ENCODE peak calls at places on chromosomes 16 and 17, in nine cellular contexts. M is MM.1S; X is GM13976; G is CD4-positive, alpha-beta T cell; H is AG10803; V is NB4; B is GM12865; O is heart left ventricle; J is testis. E is an unnamed sample.

GRCh38 chr16:55434000-55434399 is 45.0 kb upstream of the MMP2 start:
- DNase-seq in M (no peak), X (no peak), G (no peak), H (no peak), V (no peak), B (no peak), O (no peak), J (no peak), E (no peak)

GRCh38 chr16:11359370-11359769 is 14.1 kb downstream of the RMI2 start:
- DNase-seq in M (no peak), X (no peak), G (no peak), H (peak), V (no peak), B (no peak), O (no peak), J (no peak), E (peak)

GRCh38 chr17:47244697-47245096 is 8.9 kb upstream of the ITGB3 start:
- DNase-seq in M (no peak), X (no peak), G (no peak), H (no peak), V (no peak), B (no peak), O (no peak), J (no peak), E (no peak)

GRCh38 chr16:88941051-88941932 is 35.7 kb downstream of the CBFA2T3 start:
- DNase-seq in M (no peak), X (peak), G (no peak), H (no peak), V (peak), B (peak), O (peak), J (no peak), E (no peak)

GRCh38 chr17:33154869-33155455 is 138.1 kb downstream of the ASIC2 start:
- DNase-seq in M (no peak), X (no peak), G (no peak), H (no peak), V (no peak), B (no peak), O (no peak), J (no peak), E (no peak)

GRCh38 chr17:69581061-69581955 is 166.8 kb downstream of the MAP2K6 start:
- DNase-seq in M (peak), X (peak), G (no peak), H (no peak), V (no peak), B (peak), O (peak), J (no peak), E (no peak)

GRCh38 chr17:13962716-13963115 is 106.6 kb upstream of the COX10 start:
- DNase-seq in M (peak), X (no peak), G (no peak), H (no peak), V (no peak), B (no peak), O (no peak), J (no peak), E (no peak)

GRCh38 chr17:62750502-62751349 is 57.4 kb downstream of the MARCHF10 start:
- DNase-seq in M (no peak), X (no peak), G (no peak), H (no peak), V (no peak), B (no peak), O (no peak), J (no peak), E (peak)

GRCh38 chr16:50836121-50836541 is 94.2 kb downstream of the CYLD start:
- DNase-seq in M (no peak), X (no peak), G (no peak), H (no peak), V (no peak), B (no peak), O (no peak), J (no peak), E (no peak)

GRCh38 chr17:78180083-78180482 is 6.8 kb downstream of the TK1 start:
- DNase-seq in M (peak), X (no peak), G (no peak), H (no peak), V (no peak), B (no peak), O (no peak), J (no peak), E (no peak)

GRCh38 chr17:47690121-47690520 is 3.8 kb upstream of the TBKBP1 start:
- DNase-seq in M (no peak), X (no peak), G (no peak), H (no peak), V (no peak), B (no peak), O (no peak), J (no peak), E (no peak)

GRCh38 chr17:72477529-72477928 is 356.7 kb downstream of the SOX9 start:
- DNase-seq in M (no peak), X (no peak), G (no peak), H (no peak), V (no peak), B (no peak), O (no peak), J (no peak), E (peak)

GRCh38 chr17:34370997-34371395 is 8.0 kb upstream of the CCL1 start:
- DNase-seq in M (peak), X (no peak), G (no peak), H (no peak), V (peak), B (peak), O (no peak), J (no peak), E (peak)

GRCh38 chr17:57899822-57900221 is 50.0 kb upstream of the MRPS23 start:
- DNase-seq in M (no peak), X (no peak), G (no peak), H (no peak), V (peak), B (peak), O (no peak), J (no peak), E (no peak)

GRCh38 chr16:67961551-67961957 is 6.9 kb downstream of the SLC12A4 start:
- DNase-seq in M (no peak), X (no peak), G (no peak), H (no peak), V (no peak), B (no peak), O (peak), J (no peak), E (peak)

GRCh38 chr16:67013238-67013822 is 15.6 kb upstream of the CBFB start:
- DNase-seq in M (no peak), X (peak), G (no peak), H (no peak), V (peak), B (no peak), O (peak), J (no peak), E (no peak)

GRCh38 chr16:30557950-30558788 is at the start of gene ZNF764:
- DNase-seq in M (peak), X (peak), G (peak), H (peak), V (peak), B (peak), O (peak), J (peak), E (peak)

GRCh38 chr16:86664518-86665318 is 86.4 kb downstream of the FOXL1 start:
- DNase-seq in M (no peak), X (no peak), G (no peak), H (peak), V (peak), B (peak), O (no peak), J (no peak), E (peak)

GRCh38 chr17:58244958-58245357 is 6.6 kb downstream of the LPO start:
- DNase-seq in M (no peak), X (no peak), G (no peak), H (no peak), V (no peak), B (no peak), O (no peak), J (no peak), E (no peak)

GRCh38 chr17:78137392-78138203 is 7.0 kb downstream of the TMC8 start:
- DNase-seq in M (peak), X (no peak), G (peak), H (no peak), V (peak), B (peak), O (no peak), J (no peak), E (no peak)

GRCh38 chr17:17789410-17789809 is 47.4 kb downstream of the SREBF1 start:
- DNase-seq in M (no peak), X (no peak), G (no peak), H (no peak), V (no peak), B (no peak), O (no peak), J (no peak), E (no peak)

GRCh38 chr16:87757841-87758426 is 7.9 kb downstream of the KLHDC4 start:
- DNase-seq in M (no peak), X (no peak), G (no peak), H (no peak), V (no peak), B (no peak), O (no peak), J (no peak), E (peak)

GRCh38 chr16:15581127-15581815 is 61.7 kb downstream of the MARF1 start:
- DNase-seq in M (no peak), X (no peak), G (no peak), H (no peak), V (peak), B (no peak), O (no peak), J (no peak), E (no peak)

GRCh38 chr16:81610144-81610842 is 165.7 kb downstream of the CMIP start:
- DNase-seq in M (no peak), X (no peak), G (no peak), H (peak), V (no peak), B (no peak), O (peak), J (peak), E (peak)

GRCh38 chr17:33234233-33234632 is 58.9 kb downstream of the ASIC2 start:
- DNase-seq in M (no peak), X (no peak), G (no peak), H (no peak), V (no peak), B (no peak), O (no peak), J (no peak), E (no peak)

GRCh38 chr17:27817731-27818130 is 17.4 kb upstream of the NOS2 start:
- DNase-seq in M (no peak), X (no peak), G (no peak), H (no peak), V (no peak), B (no peak), O (no peak), J (no peak), E (no peak)

GRCh38 chr17:16314189-16314588 is 39.1 kb downstream of the CENPV start:
- DNase-seq in M (no peak), X (no peak), G (no peak), H (no peak), V (no peak), B (no peak), O (no peak), J (no peak), E (no peak)

GRCh38 chr16:4316103-4316731 is 350 bp downstream of the GLIS2 start:
- DNase-seq in M (no peak), X (no peak), G (no peak), H (no peak), V (peak), B (no peak), O (no peak), J (no peak), E (no peak)

DNA sequence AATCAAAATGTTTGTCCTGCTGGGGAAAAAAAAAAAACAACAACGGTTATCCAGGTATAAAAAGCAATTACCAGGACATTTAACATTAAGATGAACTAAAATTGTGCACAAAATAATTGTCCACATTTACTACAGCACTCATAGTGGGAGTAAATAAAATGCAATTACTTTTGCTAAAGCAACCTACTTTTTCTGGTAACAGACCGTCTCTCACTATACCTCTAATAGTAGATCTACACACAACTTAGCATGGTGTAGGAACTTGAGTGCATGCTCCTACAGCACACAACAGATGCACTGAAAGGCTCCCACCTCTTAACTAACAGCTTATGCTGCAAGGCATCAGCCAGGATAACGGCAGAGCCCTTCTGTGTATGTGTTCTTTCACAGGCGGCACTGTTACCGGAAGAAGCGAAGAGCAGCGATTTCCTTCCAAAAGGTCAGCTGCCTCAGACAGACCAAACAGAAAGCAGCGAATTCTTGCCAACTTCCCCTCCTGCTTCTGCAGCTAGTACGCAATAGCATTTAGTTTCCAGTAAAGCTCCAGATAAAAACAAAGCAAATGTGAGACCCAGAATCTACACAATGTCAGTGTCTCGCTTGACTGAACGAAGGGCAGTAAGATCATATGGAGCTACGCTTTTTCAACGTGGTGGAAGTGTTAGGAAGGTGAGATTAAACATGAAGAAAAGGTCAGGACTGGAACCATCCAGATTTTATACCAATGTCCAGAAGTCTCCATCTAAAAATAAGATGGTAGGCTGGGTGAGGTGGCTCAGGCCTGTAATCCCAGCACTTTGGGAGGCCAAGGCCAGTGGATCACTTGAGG is 27.6 kb downstream of the STAT5B start:
- DNase-seq in M (peak), X (peak), G (peak), H (peak), V (peak), B (peak), O (peak), J (peak), E (no peak)
- TF ChIP-seq CTCF in M (no peak), X (no peak), G (no peak), H (no peak), V (no peak), B (no peak), O (no peak), J (no peak), E (no peak)

GRCh38 chr17:64380985-64381384 is 9.7 kb downstream of the PECAM1 start:
- DNase-seq in M (no peak), X (no peak), G (no peak), H (no peak), V (no peak), B (no peak), O (no peak), J (no peak), E (no peak)
- TF ChIP-seq CTCF in M (no peak), X (no peak), G (no peak), H (no peak), V (no peak), B (no peak), O (no peak), J (no peak), E (no peak)

GRCh38 chr16:85479972-85480726 is 133.0 kb upstream of the GSE1 start:
- DNase-seq in M (peak), X (peak), G (no peak), H (no peak), V (peak), B (peak), O (no peak), J (peak), E (no peak)
- TF ChIP-seq CTCF in M (peak), X (peak), G (no peak), H (peak), V (peak), B (peak), O (peak), J (no peak), E (peak)

GRCh38 chr17:45236002-45236606 is 14.4 kb downstream of the FMNL1 start:
- DNase-seq in M (no peak), X (no peak), G (no peak), H (no peak), V (no peak), B (no peak), O (no peak), J (no peak), E (no peak)
- TF ChIP-seq CTCF in M (no peak), X (no peak), G (peak), H (no peak), V (no peak), B (no peak), O (no peak), J (peak), E (peak)